ENCODE peak calls at places on chromosomes 13 and 19, in eight cellular contexts. L is SHP77; W is amniotic stem cell; F is sciatic nerve; T is stimulated activated CD8-positive, alpha-beta memory T cell treated with anti-CD3 and anti-CD28 coated beads, Interleukin-4, amount 100 ng/mL, for 1 hour; A is GM19239; P is neural progenitor cell; B is AG08395. E is an unnamed sample.

GRCh38 chr19:3132971-3133792 is 2.7 kb upstream of the GNA15 start:
- DNase-seq in L (peak; percentile 67), W (no peak), F (no peak), T (peak; percentile 51), A (no peak), P (no peak), B (peak; percentile 74), E (peak; percentile 83)

GRCh38 chr19:8004723-8005513 is 523 bp downstream of the ELAVL1 start:
- DNase-seq in L (no peak), W (no peak), F (no peak), T (peak; percentile 8), A (no peak), P (no peak), B (peak; percentile 21), E (no peak)

GRCh38 chr19:4365341-4365740 is 22.0 kb downstream of the MPND start:
- DNase-seq in L (no peak), W (no peak), F (no peak), T (no peak), A (no peak), P (no peak), B (no peak), E (no peak)

GRCh38 chr13:78147905-78148304 is 229.3 kb upstream of the EDNRB start:
- DNase-seq in L (no peak), W (peak; percentile 22), F (no peak), T (no peak), A (no peak), P (no peak), B (peak; percentile 50), E (no peak)

GRCh38 chr13:23467932-23468278 is 34.4 kb upstream of the SACS start:
- DNase-seq in L (no peak), W (no peak), F (no peak), T (no peak), A (no peak), P (no peak), B (no peak), E (no peak)

GRCh38 chr13:33480561-33480960 is 195.0 kb upstream of the STARD13 start:
- DNase-seq in L (no peak), W (no peak), F (no peak), T (no peak), A (no peak), P (no peak), B (peak; percentile 12), E (no peak)

GRCh38 chr19:29680447-29680846 is 15.2 kb downstream of the PLEKHF1 start:
- DNase-seq in L (no peak), W (no peak), F (no peak), T (peak; percentile 59), A (peak; percentile 84), P (no peak), B (peak; percentile 37), E (peak; percentile 69)

GRCh38 chr19:51473009-51473707 is 5.2 kb upstream of the CEACAM18 start:
- DNase-seq in L (peak; percentile 67), W (peak; percentile 59), F (peak; percentile 90), T (peak; percentile 75), A (peak; percentile 64), P (peak; percentile 78), B (peak; percentile 76), E (peak; percentile 60)

GRCh38 chr13:59843040-59843439 is 320.7 kb downstream of the DIAPH3 start:
- DNase-seq in L (no peak), W (no peak), F (no peak), T (no peak), A (no peak), P (no peak), B (no peak), E (no peak)

GRCh38 chr13:109602356-109602755 is 184.0 kb downstream of the IRS2 start:
- DNase-seq in L (no peak), W (no peak), F (no peak), T (no peak), A (no peak), P (no peak), B (no peak), E (no peak)

GRCh38 chr13:100019780-100020356 is 38.3 kb downstream of the ZIC2 start:
- DNase-seq in L (no peak), W (no peak), F (no peak), T (no peak), A (no peak), P (no peak), B (no peak), E (no peak)

GRCh38 chr19:18203408-18203862 is 407 bp downstream of the RAB3A start:
- DNase-seq in L (no peak), W (no peak), F (peak; percentile 85), T (peak; percentile 21), A (no peak), P (no peak), B (no peak), E (no peak)

GRCh38 chr13:103140001-103140671 is 73.9 kb upstream of the SLC10A2 start:
- DNase-seq in L (peak; percentile 15), W (peak; percentile 7), F (no peak), T (no peak), A (peak; percentile 13), P (peak; percentile 46), B (no peak), E (no peak)

GRCh38 chr19:30857388-30857787 is 485.2 kb downstream of the ZNF536 start:
- DNase-seq in L (no peak), W (no peak), F (peak; percentile 47), T (no peak), A (no peak), P (no peak), B (no peak), E (no peak)

GRCh38 chr19:14472202-14472961 is 2.8 kb downstream of the PTGER1 start:
- DNase-seq in L (peak; percentile 43), W (no peak), F (peak; percentile 89), T (peak; percentile 70), A (peak; percentile 97), P (peak; percentile 88), B (peak; percentile 82), E (peak; percentile 92)

GRCh38 chr13:23579072-23579885 is 9.1 kb downstream of the TNFRSF19 start:
- DNase-seq in L (peak; percentile 89), W (peak; percentile 74), F (peak; percentile 97), T (peak; percentile 83), A (peak; percentile 74), P (peak; percentile 98), B (peak; percentile 97), E (peak; percentile 77)